ENCODE peak calls at places on chromosomes 3 and 15, in five cellular contexts. C is neural progenitor cell; B is tibial nerve; Y is CD4-positive, CD25-positive, alpha-beta regulatory T cell; W is fibroblast of lung. R is an unnamed sample. For H3K9me3, the result is how much of the 10 kb centered on the place peaks cover.

GRCh38 chr3:127177226-127177625 is 15.7 kb upstream of the PRR23E start:
- DNase-seq in B (no peak), Y (no peak), W (no peak), C (no peak), R (no peak)

GRCh38 chr15:45804028-45804427 is 169.2 kb downstream of the SQOR start:
- DNase-seq in B (no peak), C (no peak), W (no peak), Y (no peak), R (no peak)

GRCh38 chr15:88299502-88299901 is 43.0 kb upstream of the NTRK3 start:
- DNase-seq in Y (no peak), B (no peak), C (peak), W (no peak), R (no peak)

GRCh38 chr3:141407043-141407442 is 38.7 kb downstream of the ZBTB38 start:
- DNase-seq in C (no peak), B (no peak), Y (no peak), W (peak), R (peak)

GRCh38 chr15:33454996-33455395 is 144.2 kb downstream of the RYR3 start:
- DNase-seq in B (no peak), C (no peak), W (no peak), Y (no peak), R (no peak)

GRCh38 chr3:110932515-110933095 is 139.0 kb upstream of the NECTIN3 start:
- DNase-seq in Y (no peak), W (no peak), B (no peak), C (no peak), R (no peak)

GRCh38 chr15:101048191-101049011 is 129.2 kb downstream of the LRRK1 start:
- DNase-seq in B (no peak), Y (no peak), C (no peak), W (no peak), R (peak)

GRCh38 chr15:80418892-80419537 is 14.8 kb downstream of the ARNT2 start:
- DNase-seq in W (peak), B (no peak), Y (no peak), C (peak), R (no peak)

GRCh38 chr3:5210926-5211325 is 23.4 kb downstream of the EDEM1 start:
- DNase-seq in B (no peak), Y (no peak), C (no peak), W (no peak), R (no peak)

GRCh38 chr3:15896500-15896899 is 98.7 kb upstream of the ANKRD28 start:
- DNase-seq in B (no peak), Y (no peak), C (no peak), W (no peak), R (no peak)

DNA sequence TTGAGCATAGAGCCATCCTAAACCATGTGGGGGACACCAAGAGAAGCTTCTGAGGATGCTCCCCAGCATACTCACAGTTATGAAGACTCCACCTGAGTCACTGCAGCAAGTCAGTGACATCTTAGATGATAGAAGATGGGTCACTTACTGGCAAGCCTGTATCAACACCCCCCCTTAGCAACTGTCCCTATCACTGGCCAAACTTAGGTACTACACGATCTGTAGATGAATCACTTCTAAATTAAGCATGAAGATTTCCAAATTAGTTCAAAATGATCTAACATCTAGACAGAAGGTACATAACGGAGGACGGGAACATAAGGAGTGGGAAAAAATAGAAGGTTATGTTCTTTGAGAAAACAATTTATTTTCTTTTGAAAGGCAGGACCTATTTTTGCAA is 13.2 kb upstream of the LMCD1 start:
- DNase-seq in C (no peak), B (no peak), W (no peak), Y (no peak), R (no peak)
- H3K9me3 ChIP-seq in C (under half), B (under half), W (under half), Y (under half), R (under half)

GRCh38 chr15:20358066-20358780 is 183.4 kb downstream of the GOLGA6L6 start:
- DNase-seq in B (no peak), Y (no peak), W (no peak), C (no peak), R (peak)

GRCh38 chr15:20361091-20361490 is 180.5 kb downstream of the GOLGA6L6 start:
- DNase-seq in Y (no peak), B (no peak), C (no peak), W (no peak), R (no peak)

GRCh38 chr15:20356444-20357138 is 185.0 kb downstream of the GOLGA6L6 start:
- DNase-seq in W (no peak), B (no peak), C (no peak), Y (peak), R (peak)

GRCh38 chr15:20357139-20358065 is 184.2 kb downstream of the GOLGA6L6 start:
- DNase-seq in W (no peak), B (no peak), C (no peak), Y (no peak), R (peak)

GRCh38 chr15:20358781-20359414 is 182.7 kb downstream of the GOLGA6L6 start:
- DNase-seq in B (no peak), C (no peak), W (no peak), Y (no peak), R (no peak)
- H3K9me3 ChIP-seq in B (under half), C (half or more), W (under half), Y (under half), R (under half)

GRCh38 chr15:41489641-41490040 is 4.0 kb upstream of the ITPKA start:
- DNase-seq in W (no peak), Y (no peak), B (no peak), C (no peak), R (no peak)
- H3K9me3 ChIP-seq in W (under half), Y (under half), B (under half), C (under half), R (under half)

DNA sequence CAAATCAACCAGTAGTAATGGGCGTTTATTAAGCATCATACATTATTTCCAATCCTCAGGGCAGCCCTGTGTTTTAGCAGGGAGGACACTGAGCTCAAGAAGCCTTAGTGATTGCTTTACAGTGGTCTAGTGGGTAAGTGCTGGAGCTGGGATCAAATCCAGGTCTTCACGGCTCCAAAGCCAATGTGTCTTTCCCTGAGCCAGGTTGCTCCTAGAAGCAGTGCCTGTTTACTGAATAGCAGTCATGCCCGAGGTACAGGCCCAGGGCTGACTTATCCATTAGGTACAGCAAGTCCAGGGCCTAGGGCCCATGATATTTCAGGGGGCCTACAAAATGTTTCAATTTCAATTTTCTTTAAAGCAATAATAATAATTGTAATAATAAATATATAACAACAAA is 9.6 kb upstream of the SMAD6 start:
- DNase-seq in Y (no peak), B (no peak), W (no peak), C (no peak), R (no peak)
- H3K9me3 ChIP-seq in Y (under half), B (under half), W (under half), C (under half), R (under half)

GRCh38 chr3:197722734-197723133 is 14.0 kb downstream of the RUBCN start:
- DNase-seq in W (no peak), Y (no peak), C (no peak), B (no peak), R (no peak)
- H3K9me3 ChIP-seq in W (under half), Y (under half), C (under half), B (under half), R (under half)

DNA sequence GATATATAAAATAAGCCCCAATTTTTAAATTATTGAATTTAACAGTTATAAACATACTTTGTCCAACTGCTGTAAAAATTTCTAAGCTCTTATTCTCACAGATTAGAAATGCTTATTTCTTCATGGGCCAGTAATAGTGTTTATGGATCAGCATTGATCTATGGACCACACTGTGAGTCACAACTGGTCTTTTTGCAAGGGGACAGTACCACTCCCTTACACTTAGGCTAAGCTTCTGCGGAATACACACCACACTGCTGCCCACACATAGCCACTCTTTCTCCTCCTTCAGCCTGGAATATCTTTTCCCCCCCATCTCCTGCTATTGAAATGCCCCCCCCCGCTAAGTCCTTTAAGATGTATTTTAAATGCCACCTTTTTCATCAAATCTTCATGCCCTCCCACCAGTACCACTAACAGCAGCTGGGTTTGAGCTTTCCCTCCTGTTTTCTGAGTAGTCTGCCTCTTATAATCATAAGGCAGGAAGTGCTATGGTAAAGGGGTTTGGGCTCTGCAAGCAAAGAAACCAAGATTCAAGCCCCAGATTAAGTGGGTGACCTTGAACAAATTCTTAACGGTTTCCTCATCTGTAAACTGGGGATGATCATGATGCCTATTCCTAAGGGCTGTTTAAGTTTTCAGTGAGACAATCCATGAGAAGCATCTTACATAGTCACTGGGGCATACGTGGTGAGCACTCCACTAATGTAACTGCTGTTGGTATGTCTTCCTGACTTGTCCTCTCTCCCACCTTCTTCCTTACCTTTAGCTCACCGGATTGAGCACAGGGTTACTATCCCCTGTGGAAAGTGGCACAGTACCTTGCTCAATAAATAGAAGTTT is 69.2 kb downstream of the DCUN1D1 start:
- DNase-seq in C (no peak), B (no peak), Y (no peak), W (no peak), R (no peak)
- H3K9me3 ChIP-seq in C (under half), B (under half), Y (under half), W (under half), R (under half)

GRCh38 chr15:27175479-27176153 is 204.6 kb downstream of the GABRG3 start:
- DNase-seq in W (no peak), B (no peak), C (no peak), Y (no peak), R (no peak)

GRCh38 chr15:27167738-27168137 is 196.8 kb downstream of the GABRG3 start:
- DNase-seq in C (no peak), Y (no peak), W (no peak), B (no peak), R (no peak)

GRCh38 chr15:27165590-27165989 is 194.6 kb downstream of the GABRG3 start:
- DNase-seq in W (no peak), C (no peak), Y (no peak), B (no peak), R (no peak)

GRCh38 chr15:27172821-27173220 is 201.8 kb downstream of the GABRG3 start:
- DNase-seq in W (no peak), C (no peak), B (no peak), Y (no peak), R (no peak)

GRCh38 chr15:27170866-27171265 is 199.9 kb downstream of the GABRG3 start:
- DNase-seq in C (no peak), Y (no peak), W (no peak), B (no peak), R (no peak)
- H3K9me3 ChIP-seq in C (under half), Y (under half), W (under half), B (under half), R (under half)